ENCODE peak calls at places on chromosomes 3 and 15, in five cellular contexts. R is GM19239; W is NCI-H187 treated with DMSO at 0.1 percent for 48 hours; Y is heart left ventricle; U is stimulated activated CD4-positive, alpha-beta T cell treated with anti-CD3 and anti-CD28 coated beads, Interleukin-2, amount 100 ng/mL, for 48 hours. S is an unnamed sample.

GRCh38 chr3:10501664-10502052 is 3.7 kb downstream of the ATP2B2 start:
- DNase-seq in R (no peak), W (no peak), U (no peak), Y (no peak), S (no peak)

GRCh38 chr15:92807971-92808571 is 92.1 kb upstream of the CHD2 start:
- DNase-seq in W (no peak), U (no peak), R (no peak), Y (no peak), S (no peak)

GRCh38 chr3:55244247-55244646 is 242.9 kb downstream of the WNT5A start:
- DNase-seq in Y (no peak), R (no peak), U (no peak), W (peak; percentile 64), S (no peak)

GRCh38 chr3:147423601-147424324 is 14.6 kb downstream of the ZIC1 start:
- DNase-seq in U (no peak), W (no peak), Y (no peak), R (no peak), S (no peak)

GRCh38 chr3:195208631-195209030 is 62.3 kb downstream of the XXYLT1 start:
- DNase-seq in W (no peak), R (no peak), U (no peak), Y (no peak), S (no peak)

GRCh38 chr15:92666780-92667179 is 11.2 kb upstream of the FAM174B start:
- DNase-seq in W (no peak), R (no peak), U (no peak), Y (peak; percentile 65), S (no peak)

GRCh38 chr3:95407709-95408463 is 1345.0 kb downstream of the NSUN3 start:
- DNase-seq in R (no peak), U (no peak), Y (no peak), W (no peak), S (no peak)

GRCh38 chr3:127092368-127092767 is 100.6 kb upstream of the PRR23E start:
- DNase-seq in U (no peak), R (no peak), W (no peak), Y (no peak), S (no peak)

GRCh38 chr3:198028718-198029117 is 68.7 kb downstream of the LMLN start:
- DNase-seq in W (no peak), U (no peak), R (no peak), Y (no peak), S (no peak)

GRCh38 chr3:71039332-71039731 is 544.2 kb downstream of the FOXP1 start:
- DNase-seq in W (no peak), R (no peak), Y (no peak), U (no peak), S (no peak)

GRCh38 chr15:34358367-34358766 is 8.6 kb downstream of the LPCAT4 start:
- DNase-seq in Y (no peak), W (no peak), R (no peak), U (no peak), S (no peak)

GRCh38 chr15:39801641-39802309 is 19.1 kb upstream of the FSIP1 start:
- DNase-seq in W (no peak), Y (no peak), R (peak; percentile 19), U (no peak), S (no peak)

GRCh38 chr3:136207741-136208140 is 11.6 kb upstream of the MSL2 start:
- DNase-seq in Y (no peak), U (no peak), R (no peak), W (no peak), S (no peak)

GRCh38 chr3:94612631-94613030 is 549.8 kb downstream of the NSUN3 start:
- DNase-seq in R (no peak), Y (no peak), U (no peak), W (no peak), S (no peak)